ENCODE peak calls at places on chromosomes 5 and 9, in eight cellular contexts. S, X, H, M, N, Y, D and Q are unnamed samples.

GRCh38 chr5:173969167-173970049 is 19.6 kb upstream of the C5orf47 start:
- DNase-seq in S (no peak), X (no peak), H (no peak), M (no peak), N (no peak), Y (peak; percentile 95), D (no peak), Q (no peak)

GRCh38 chr5:44652674-44653073 is 156.1 kb upstream of the MRPS30 start:
- DNase-seq in S (no peak), X (no peak), H (no peak), M (no peak), N (no peak), Y (no peak), D (no peak), Q (no peak)

GRCh38 chr9:109730228-109730627 is 49.8 kb upstream of the PALM2AKAP2 start:
- DNase-seq in S (no peak), X (no peak), H (no peak), M (no peak), N (no peak), Y (no peak), D (no peak), Q (no peak)

GRCh38 chr9:124342946-124343485 is 72.2 kb downstream of the PSMB7 start:
- DNase-seq in S (peak; percentile 77), X (peak; percentile 45), H (peak; percentile 39), M (no peak), N (no peak), Y (peak; percentile 30), D (peak; percentile 91), Q (peak; percentile 86)

GRCh38 chr5:87113848-87114247 is 153.8 kb upstream of the RASA1 start:
- DNase-seq in S (peak; percentile 51), X (no peak), H (no peak), M (no peak), N (no peak), Y (no peak), D (no peak), Q (no peak)

GRCh38 chr9:995192-995591 is 18.7 kb downstream of the DMRT3 start:
- DNase-seq in S (no peak), X (no peak), H (no peak), M (no peak), N (no peak), Y (no peak), D (no peak), Q (no peak)

GRCh38 chr5:90503596-90503995 is 25.8 kb downstream of the LYSMD3 start:
- DNase-seq in S (no peak), X (no peak), H (no peak), M (no peak), N (no peak), Y (no peak), D (no peak), Q (no peak)

GRCh38 chr9:104842698-104843097 is 78.8 kb downstream of the NIPSNAP3B start:
- DNase-seq in S (no peak), X (no peak), H (peak; percentile 18), M (no peak), N (no peak), Y (no peak), D (no peak), Q (no peak)

GRCh38 chr9:20624201-20625002 is 2.1 kb upstream of the MLLT3 start:
- DNase-seq in S (no peak), X (no peak), H (peak; percentile 88), M (no peak), N (peak; percentile 84), Y (peak; percentile 84), D (no peak), Q (no peak)

GRCh38 chr5:141883184-141883947 is 5.2 kb upstream of the PCDH1 start:
- DNase-seq in S (no peak), X (no peak), H (peak; percentile 90), M (peak; percentile 75), N (peak; percentile 88), Y (peak; percentile 19), D (peak; percentile 80), Q (no peak)

GRCh38 chr9:99823392-99824377 is 2.0 kb downstream of the NR4A3 start:
- DNase-seq in S (no peak), X (no peak), H (peak; percentile 50), M (peak; percentile 78), N (peak; percentile 46), Y (peak; percentile 34), D (peak; percentile 85), Q (peak; percentile 79)

GRCh38 chr5:149466457-149466972 is 84.7 kb downstream of the CSNK1A1 start:
- DNase-seq in S (no peak), X (no peak), H (no peak), M (no peak), N (no peak), Y (peak; percentile 65), D (peak; percentile 74), Q (no peak)

GRCh38 chr5:74408150-74409043 is 232.1 kb downstream of the ENC1 start:
- DNase-seq in S (no peak), X (no peak), H (no peak), M (no peak), N (no peak), Y (peak; percentile 39), D (no peak), Q (no peak)

GRCh38 chr9:92764381-92764987 is at the start of gene BICD2:
- DNase-seq in S (no peak), X (no peak), H (no peak), M (no peak), N (peak; percentile 98), Y (no peak), D (peak; percentile 99), Q (no peak)

GRCh38 chr5:165459232-165459631 is 1953.8 kb downstream of the MAT2B start:
- DNase-seq in S (no peak), X (no peak), H (no peak), M (no peak), N (no peak), Y (no peak), D (no peak), Q (no peak)

GRCh38 chr5:37900692-37901091 is 60.9 kb upstream of the GDNF start:
- DNase-seq in S (peak; percentile 44), X (no peak), H (peak; percentile 46), M (no peak), N (no peak), Y (peak; percentile 29), D (no peak), Q (no peak)

GRCh38 chr5:68343421-68343826 is 127.9 kb downstream of the PIK3R1 start:
- DNase-seq in S (no peak), X (no peak), H (no peak), M (no peak), N (no peak), Y (peak; percentile 38), D (peak; percentile 69), Q (peak; percentile 89)

GRCh38 chr9:94779693-94780290 is 53.3 kb downstream of the AOPEP start:
- DNase-seq in S (no peak), X (no peak), H (no peak), M (no peak), N (no peak), Y (no peak), D (no peak), Q (no peak)

GRCh38 chr5:142938201-142938600 is 168.0 kb downstream of the ARHGAP26 start:
- DNase-seq in S (no peak), X (no peak), H (no peak), M (no peak), N (no peak), Y (no peak), D (no peak), Q (no peak)

GRCh38 chr5:115543931-115544370 is 624 bp downstream of the FEM1C start:
- DNase-seq in S (peak; percentile 16), X (no peak), H (peak; percentile 43), M (no peak), N (peak; percentile 64), Y (peak; percentile 23), D (no peak), Q (peak; percentile 84)

GRCh38 chr5:135360278-135361274 is 38.5 kb downstream of the MACROH2A1 start:
- DNase-seq in S (no peak), X (no peak), H (no peak), M (no peak), N (no peak), Y (no peak), D (no peak), Q (no peak)

GRCh38 chr5:67301285-67301904 is 104.8 kb upstream of the CD180 start:
- DNase-seq in S (peak; percentile 82), X (no peak), H (no peak), M (no peak), N (no peak), Y (no peak), D (peak; percentile 84), Q (peak; percentile 81)

GRCh38 chr9:131606896-131607567 is 61.7 kb downstream of the PRRT1B start:
- DNase-seq in S (no peak), X (no peak), H (no peak), M (no peak), N (no peak), Y (peak; percentile 20), D (no peak), Q (no peak)

GRCh38 chr5:42423285-42424152 is at the start of gene GHR:
- DNase-seq in S (peak; percentile 72), X (peak; percentile 25), H (peak; percentile 93), M (peak; percentile 86), N (peak; percentile 94), Y (peak; percentile 85), D (peak; percentile 92), Q (peak; percentile 93)
- H3K4me3 ChIP-seq in S (peak within 1 kb of the TSS; percentile 54), X (peak within 1 kb of the TSS; percentile 66), H (peak within 1 kb of the TSS; percentile 71), M (peak within 1 kb of the TSS; percentile 63), N (peak within 1 kb of the TSS; percentile 52), Y (peak within 1 kb of the TSS; percentile 58), D (peak within 1 kb of the TSS; percentile 85), Q (peak within 1 kb of the TSS; percentile 84)

GRCh38 chr5:111639912-111640311 is 117.1 kb downstream of the NREP start:
- DNase-seq in S (no peak), X (no peak), H (no peak), M (no peak), N (no peak), Y (no peak), D (no peak), Q (no peak)
- H3K4me3 ChIP-seq in S (no peak overlapping the region), X (no peak overlapping the region), H (no peak overlapping the region), M (no peak overlapping the region), N (no peak overlapping the region), Y (no peak overlapping the region), D (no peak overlapping the region), Q (no peak overlapping the region)

DNA sequence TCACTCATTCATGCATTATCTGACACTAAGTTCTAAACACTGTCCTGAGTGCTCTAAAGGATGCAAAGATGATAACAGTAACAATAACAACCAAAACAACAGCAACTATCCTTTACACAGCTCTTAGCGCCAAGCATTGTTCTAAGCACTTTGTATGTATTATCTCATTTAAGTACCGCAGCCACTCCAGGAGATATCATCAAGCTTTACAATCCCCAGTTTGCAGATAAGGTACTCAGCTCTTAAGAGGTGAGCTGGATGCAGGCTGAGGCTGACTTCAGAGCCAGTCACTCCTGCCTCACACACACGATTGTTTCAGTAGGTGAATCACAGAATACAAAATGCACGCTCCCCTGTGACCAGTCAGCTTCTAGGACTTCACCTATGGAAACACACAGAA is 141.8 kb downstream of the PAX5 start:
- DNase-seq in S (no peak), X (no peak), H (no peak), M (no peak), N (peak; percentile 42), Y (no peak), D (peak; percentile 11), Q (no peak)
- H3K4me3 ChIP-seq in S (no peak overlapping the region), X (no peak overlapping the region), H (no peak overlapping the region), M (no peak overlapping the region), N (no peak overlapping the region), Y (no peak overlapping the region), D (no peak overlapping the region), Q (no peak overlapping the region)

DNA sequence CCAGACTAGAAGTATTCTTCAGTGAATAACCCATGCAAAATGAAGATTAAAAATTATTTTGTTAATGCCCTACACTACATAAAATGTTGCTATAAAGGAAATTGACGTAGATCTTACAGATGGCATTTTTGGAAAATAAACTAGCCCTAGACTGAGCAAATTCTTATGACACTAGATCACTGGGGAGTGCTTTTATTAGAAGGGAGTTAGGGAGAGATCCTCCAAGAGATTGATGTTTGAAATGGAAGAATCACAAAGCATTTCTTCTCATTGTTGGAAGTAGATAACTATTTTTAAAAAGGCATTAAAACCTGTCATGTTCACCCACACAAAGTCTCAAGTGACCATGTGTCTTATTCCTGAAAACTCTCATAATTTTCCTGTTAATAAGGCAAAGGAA is 351.1 kb upstream of the TLE4 start:
- DNase-seq in S (peak; percentile 48), X (no peak), H (no peak), M (no peak), N (no peak), Y (no peak), D (no peak), Q (no peak)
- H3K4me3 ChIP-seq in S (no peak overlapping the region), X (no peak overlapping the region), H (no peak overlapping the region), M (no peak overlapping the region), N (no peak overlapping the region), Y (no peak overlapping the region), D (no peak overlapping the region), Q (no peak overlapping the region)